ENCODE peak calls at places on chromosome 22, in seven cellular contexts. Q is EH; X is adipocyte; E is WTC11; M is amniotic stem cell; N is H9; D is stimulated activated effector memory CD8-positive, alpha-beta T cell treated with anti-CD3 and anti-CD28 coated beads, Interleukin-12 subunit alpha, Interleukin-12 subunit beta, amount 100 ng/mL, for 72 hours. B is an unnamed sample.
A peak's percentile ranks its signal among the peaks of the same experiment; 100 is the strongest.

GRCh38 chr22:35900483-35901168 is 128.0 kb downstream of the RBFOX2 start:
- DNase-seq in Q (peak; percentile 85), X (peak; percentile 53), E (no peak), M (no peak), N (no peak), D (no peak), B (no peak)

GRCh38 chr22:19035474-19036228 is 86.6 kb downstream of the DGCR2 start:
- DNase-seq in Q (peak; percentile 18), X (no peak), E (peak; percentile 72), M (no peak), N (peak; percentile 68), D (no peak), B (peak; percentile 53)

GRCh38 chr22:49663823-49664222 is 163.8 kb downstream of the BRD1 start:
- DNase-seq in Q (no peak), X (no peak), E (no peak), M (no peak), N (peak; percentile 14), D (no peak), B (no peak)

GRCh38 chr22:39138357-39138997 is 14.0 kb downstream of the CBX7 start:
- DNase-seq in Q (no peak), X (no peak), E (no peak), M (no peak), N (peak; percentile 30), D (no peak), B (no peak)

GRCh38 chr22:28009272-28009827 is 90.3 kb upstream of the PITPNB start:
- DNase-seq in Q (peak; percentile 88), X (peak; percentile 92), E (peak; percentile 88), M (peak; percentile 62), N (peak; percentile 83), D (peak; percentile 84), B (peak; percentile 83)

GRCh38 chr22:48754611-48755331 is 1072.9 kb downstream of the BRD1 start:
- DNase-seq in Q (no peak), X (no peak), E (no peak), M (no peak), N (no peak), D (peak; percentile 29), B (no peak)

GRCh38 chr22:20106849-20107237 is 9.1 kb upstream of the RANBP1 start:
- DNase-seq in Q (no peak), X (no peak), E (no peak), M (no peak), N (no peak), D (no peak), B (no peak)

GRCh38 chr22:36197065-36197440 is 4.6 kb downstream of the APOL4 start:
- DNase-seq in Q (peak; percentile 80), X (peak; percentile 81), E (peak; percentile 47), M (peak; percentile 49), N (peak; percentile 93), D (no peak), B (peak; percentile 81)

GRCh38 chr22:32661737-32662586 is 139.5 kb upstream of the TIMP3 start:
- DNase-seq in Q (peak; percentile 93), X (peak; percentile 51), E (no peak), M (peak; percentile 9), N (no peak), D (no peak), B (no peak)

GRCh38 chr22:36215976-36216375 is 14.4 kb upstream of the APOL4 start:
- DNase-seq in Q (no peak), X (no peak), E (no peak), M (no peak), N (no peak), D (no peak), B (no peak)

GRCh38 chr22:37121887-37122591 is 12.5 kb upstream of the TMPRSS6 start:
- DNase-seq in Q (peak; percentile 70), X (peak; percentile 7), E (no peak), M (no peak), N (peak; percentile 56), D (peak; percentile 94), B (no peak)

GRCh38 chr22:48782817-48783511 is 1044.7 kb downstream of the BRD1 start:
- DNase-seq in Q (no peak), X (no peak), E (peak; percentile 51), M (no peak), N (peak; percentile 59), D (peak; percentile 43), B (no peak)

GRCh38 chr22:48884292-48884691 is 943.4 kb downstream of the BRD1 start:
- DNase-seq in Q (no peak), X (no peak), E (no peak), M (no peak), N (no peak), D (no peak), B (no peak)

GRCh38 chr22:42932857-42933782 is 76.0 kb upstream of the ARFGAP3 start:
- DNase-seq in Q (peak; percentile 50), X (no peak), E (no peak), M (no peak), N (no peak), D (peak; percentile 57), B (no peak)

GRCh38 chr22:35651085-35651484 is 2.8 kb downstream of the APOL6 start:
- DNase-seq in Q (no peak), X (no peak), E (no peak), M (no peak), N (peak; percentile 8), D (no peak), B (no peak)

GRCh38 chr22:32378703-32379272 is 21.1 kb downstream of the RFPL3 start:
- DNase-seq in Q (peak; percentile 41), X (peak; percentile 3), E (peak; percentile 82), M (no peak), N (peak; percentile 81), D (no peak), B (peak; percentile 62)

GRCh38 chr22:48918585-48919186 is 909.0 kb downstream of the BRD1 start:
- DNase-seq in Q (no peak), X (no peak), E (no peak), M (no peak), N (peak; percentile 12), D (no peak), B (no peak)

GRCh38 chr22:21943571-21944448 is 8.8 kb downstream of the PPM1F start:
- DNase-seq in Q (peak; percentile 37), X (no peak), E (no peak), M (no peak), N (no peak), D (no peak), B (no peak)

GRCh38 chr22:20523118-20523983 is 15.9 kb downstream of the MED15 start:
- DNase-seq in Q (peak; percentile 87), X (peak; percentile 58), E (no peak), M (no peak), N (no peak), D (no peak), B (no peak)

GRCh38 chr22:43451651-43452050 is 39.8 kb downstream of the MPPED1 start:
- DNase-seq in Q (no peak), X (no peak), E (no peak), M (no peak), N (peak; percentile 33), D (no peak), B (no peak)

GRCh38 chr22:41642711-41643110 is 21.6 kb downstream of the XRCC6 start:
- DNase-seq in Q (no peak), X (peak; percentile 17), E (no peak), M (no peak), N (no peak), D (no peak), B (no peak)

GRCh38 chr22:27435839-27436581 is 365.5 kb downstream of the MN1 start:
- DNase-seq in Q (peak; percentile 46), X (peak; percentile 57), E (no peak), M (no peak), N (no peak), D (no peak), B (peak; percentile 59)

GRCh38 chr22:44574057-44574456 is 76.0 kb upstream of the RTL6 start:
- DNase-seq in Q (peak; percentile 78), X (peak; percentile 89), E (no peak), M (peak; percentile 68), N (no peak), D (no peak), B (no peak)

GRCh38 chr22:29306830-29307657 is 594 bp downstream of the GAS2L1 start:
- DNase-seq in Q (peak; percentile 80), X (peak; percentile 95), E (peak; percentile 86), M (peak; percentile 72), N (peak; percentile 80), D (no peak), B (peak; percentile 90)

GRCh38 chr22:48713266-48714205 is 1114.1 kb downstream of the BRD1 start:
- DNase-seq in Q (no peak), X (no peak), E (no peak), M (no peak), N (no peak), D (no peak), B (no peak)

GRCh38 chr22:44244265-44244822 is 63.6 kb downstream of the PARVG start:
- DNase-seq in Q (no peak), X (no peak), E (no peak), M (no peak), N (no peak), D (no peak), B (no peak)

GRCh38 chr22:31302021-31302420 is 9.7 kb upstream of the PIK3IP1 start:
- DNase-seq in Q (no peak), X (no peak), E (no peak), M (no peak), N (no peak), D (no peak), B (no peak)

GRCh38 chr22:17113600-17113999 is 7.6 kb downstream of the TMEM121B start:
- DNase-seq in Q (no peak), X (no peak), E (no peak), M (no peak), N (no peak), D (no peak), B (no peak)

B was measured in nephron progenitor cell.